ENCODE peak calls at places on chromosomes 1 and 21, in ten cellular contexts. G is astrocyte of the cerebellum, J is cardiac fibroblast, M is brain microvascular endothelial cell, R is BE2C, W is bronchial epithelial cell, K is HL-60, N is Caco-2, I is IMR-90, D is astrocyte of the spinal cord. T is an unnamed sample.

GRCh38 chr1:224042557-224043118 is 71.3 kb upstream of the FBXO28 start:
- DNase-seq in N (no peak), G (no peak), M (no peak), J (no peak), I (peak), D (no peak), R (no peak), W (no peak), K (no peak), T (no peak)

GRCh38 chr1:55314740-55315139 is 99.6 kb upstream of the USP24 start:
- DNase-seq in W (peak), M (no peak), K (no peak), N (no peak), D (no peak), I (no peak), R (no peak), G (no peak), J (no peak), T (no peak)

GRCh38 chr1:93681549-93682412 is at the start of gene BCAR3:
- DNase-seq in M (peak), W (peak), N (peak), I (peak), D (peak), K (no peak), R (peak), J (peak), G (no peak), T (peak)

GRCh38 chr1:2272686-2273400 is 44.7 kb downstream of the SKI start:
- DNase-seq in J (no peak), N (no peak), D (no peak), R (peak), I (no peak), W (no peak), G (no peak), K (no peak), M (no peak), T (no peak)

GRCh38 chr1:25037174-25038074 is 107.3 kb upstream of the RUNX3 start:
- DNase-seq in R (peak), D (peak), I (peak), J (peak), N (peak), W (peak), M (peak), K (peak), G (no peak), T (no peak)

GRCh38 chr21:39523398-39523797 is 71.6 kb downstream of the SH3BGR start:
- DNase-seq in D (no peak), J (no peak), R (no peak), M (no peak), K (no peak), G (no peak), I (no peak), N (no peak), W (no peak), T (no peak)

GRCh38 chr1:72034827-72035226 is 247.5 kb downstream of the NEGR1 start:
- DNase-seq in W (no peak), R (no peak), G (no peak), I (no peak), J (no peak), K (no peak), M (no peak), N (no peak), D (no peak), T (no peak)

GRCh38 chr1:156796340-156797097 is 20.1 kb downstream of the SH2D2A start:
- DNase-seq in G (no peak), K (no peak), D (no peak), I (no peak), R (no peak), N (no peak), W (no peak), J (no peak), M (no peak), T (no peak)

GRCh38 chr1:223363057-223363855 is 720 bp downstream of the SUSD4 start:
- DNase-seq in D (peak), W (no peak), I (peak), M (no peak), J (peak), G (peak), N (peak), R (peak), K (no peak), T (peak)

GRCh38 chr1:16236091-16236494 is 890 bp downstream of the CPLANE2 start:
- DNase-seq in D (peak), J (peak), R (peak), K (no peak), N (peak), G (no peak), M (no peak), I (peak), W (peak), T (no peak)

GRCh38 chr21:38295997-38296764 is 39.4 kb downstream of the KCNJ15 start:
- DNase-seq in I (peak), M (no peak), N (no peak), J (peak), R (no peak), G (no peak), W (no peak), D (no peak), K (no peak), T (no peak)

GRCh38 chr21:29318354-29318753 is 19.6 kb downstream of the BACH1 start:
- DNase-seq in I (peak), D (no peak), M (no peak), G (no peak), K (no peak), R (no peak), N (no peak), J (peak), W (no peak), T (no peak)

GRCh38 chr1:42923367-42924248 is 35.1 kb downstream of the SLC2A1 start:
- DNase-seq in D (no peak), K (no peak), M (no peak), I (no peak), J (no peak), R (no peak), W (no peak), N (no peak), G (no peak), T (no peak)

GRCh38 chr1:54180666-54181360 is 19.0 kb downstream of the CYB5RL start:
- DNase-seq in G (no peak), M (no peak), J (no peak), W (no peak), D (no peak), K (no peak), N (no peak), R (no peak), I (no peak), T (no peak)

GRCh38 chr21:16841917-16842316 is 670.9 kb upstream of the CXADR start:
- DNase-seq in I (no peak), R (peak), N (no peak), M (no peak), G (no peak), K (no peak), J (no peak), W (no peak), D (no peak), T (no peak)

GRCh38 chr1:216682694-216683243 is 40.5 kb downstream of the ESRRG start:
- DNase-seq in M (no peak), J (no peak), N (no peak), G (no peak), W (no peak), K (no peak), I (no peak), D (no peak), R (no peak), T (no peak)

GRCh38 chr1:175514309-175515001 is 228.9 kb downstream of the TNR start:
- DNase-seq in W (no peak), G (peak), K (no peak), R (no peak), M (no peak), I (no peak), J (no peak), N (no peak), D (peak), T (no peak)

GRCh38 chr1:104574619-104575018 is 824.9 kb downstream of the AMY1C start:
- DNase-seq in I (no peak), N (no peak), W (no peak), G (no peak), M (no peak), R (no peak), D (no peak), J (no peak), K (no peak), T (no peak)

DNA sequence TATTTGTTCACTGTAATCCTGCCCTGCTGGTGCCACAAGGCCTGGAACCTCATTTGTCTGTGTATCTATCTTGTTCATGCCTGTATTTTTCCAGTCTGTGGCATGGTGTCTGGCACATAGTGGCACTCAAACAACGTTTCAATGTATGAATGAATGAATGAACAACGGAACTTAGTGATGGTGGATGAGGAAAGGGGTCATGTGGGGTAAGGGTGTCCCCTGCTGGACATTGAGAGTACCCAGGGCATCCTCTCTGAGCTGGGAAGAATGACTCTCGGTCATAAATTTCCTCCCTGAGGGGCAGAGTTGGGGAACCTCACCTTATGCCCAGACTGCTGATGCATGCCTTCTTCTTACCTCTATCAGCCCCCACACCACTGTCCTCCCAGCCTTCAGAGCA is 18.9 kb upstream of the ZNF683 start:
- DNase-seq in M (peak), G (peak), K (peak), D (peak), R (no peak), N (peak), J (peak), W (peak), I (peak), T (no peak)
- TF ChIP-seq CTCF in M (peak), G (peak), K (peak), D (peak), R (peak), N (peak), J (peak), W (peak), I (peak), T (peak)

GRCh38 chr1:91706140-91706957 is 179.6 kb downstream of the TGFBR3 start:
- DNase-seq in D (no peak), G (no peak), I (no peak), J (no peak), K (no peak), W (no peak), R (no peak), N (no peak), M (no peak), T (no peak)
- H3K4me3 ChIP-seq in D (no peak), G (no peak), I (no peak), J (no peak), K (no peak), W (no peak), R (no peak), N (no peak), M (no peak), T (no peak)

DNA sequence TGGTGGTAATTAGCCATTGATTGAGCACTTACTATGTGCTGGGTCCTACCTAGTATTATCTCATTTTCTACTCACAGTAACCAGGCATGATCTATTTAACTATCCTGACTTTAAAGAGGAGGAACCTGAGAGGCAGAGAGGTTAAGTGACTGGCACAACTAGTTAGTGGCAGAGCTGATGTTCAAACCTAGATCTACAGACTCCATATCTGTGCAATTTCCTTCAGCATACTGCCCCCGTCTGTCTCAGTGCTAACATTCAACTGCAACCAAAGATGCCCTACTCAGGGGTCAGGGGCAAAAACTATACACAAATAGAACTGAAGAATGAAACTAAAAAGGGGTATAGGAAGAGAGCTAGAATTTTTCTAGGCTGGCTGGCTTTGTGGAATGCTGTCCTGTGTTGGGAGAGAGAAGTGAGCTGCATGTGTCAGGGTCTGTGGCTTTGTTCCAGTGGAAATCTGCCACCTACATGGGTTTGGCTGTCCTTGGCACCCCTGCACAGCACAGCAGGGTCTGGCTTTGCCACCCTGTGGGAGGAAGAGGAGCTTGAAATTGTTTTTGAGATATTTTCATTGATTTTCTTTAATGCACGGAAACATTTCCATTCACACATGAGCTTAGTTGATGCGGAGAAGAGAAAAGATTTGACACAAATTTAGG is 368.5 kb downstream of the RPS6KC1 start:
- DNase-seq in R (no peak), N (peak), M (no peak), K (no peak), I (no peak), G (no peak), D (no peak), J (no peak), W (no peak), T (no peak)
- TF ChIP-seq CTCF in R (no peak), N (no peak), M (no peak), K (no peak), I (peak), G (no peak), D (no peak), J (no peak), W (no peak), T (no peak)

GRCh38 chr1:165235777-165236285 is 120.7 kb downstream of the LMX1A start:
- DNase-seq in N (no peak), G (no peak), W (no peak), D (no peak), I (no peak), J (no peak), R (no peak), K (no peak), M (no peak), T (no peak)
- H3K4me3 ChIP-seq in N (peak), G (peak), W (no peak), D (no peak), I (no peak), J (no peak), R (peak), K (no peak), M (no peak), T (no peak)

DNA sequence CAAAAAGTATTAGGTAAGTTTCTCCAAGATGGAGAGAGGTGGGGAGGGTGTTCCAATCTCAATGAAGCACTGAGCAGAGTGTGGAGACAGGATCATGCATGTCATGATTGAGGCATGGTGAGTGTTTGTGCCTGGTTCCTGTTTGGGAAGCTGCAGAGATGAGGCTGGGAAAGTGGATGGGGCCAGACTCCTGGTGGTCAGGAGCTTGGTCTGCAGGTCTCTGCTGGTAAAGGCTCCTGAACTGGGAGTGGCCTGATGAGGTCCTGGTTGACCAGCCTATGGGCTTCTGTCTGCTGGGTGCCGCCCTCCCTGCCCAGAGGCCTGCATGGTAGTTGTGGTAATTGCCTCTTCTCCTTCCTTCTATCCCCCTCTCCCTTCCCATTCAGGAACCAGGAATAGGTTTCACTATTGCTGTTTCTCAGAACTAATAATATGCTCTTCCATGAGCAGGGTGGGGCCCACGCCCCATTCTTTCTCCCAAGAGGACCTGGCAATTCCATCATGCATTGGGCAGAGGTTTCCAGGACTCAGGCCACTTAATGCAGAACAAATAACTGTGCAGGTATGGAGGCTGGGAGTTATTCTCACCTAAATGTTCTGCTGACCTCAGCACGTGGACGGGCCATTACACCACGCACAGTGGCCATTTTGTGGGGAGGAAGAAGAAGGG is 24.5 kb downstream of the PROK1 start:
- DNase-seq in M (no peak), K (no peak), I (no peak), D (no peak), G (no peak), J (no peak), N (peak), R (peak), W (peak), T (no peak)
- TF ChIP-seq CTCF in M (no peak), K (no peak), I (no peak), D (no peak), G (no peak), J (no peak), N (no peak), R (peak), W (peak), T (no peak)

GRCh38 chr21:25565272-25566199 is 41.7 kb downstream of the MRPL39 start:
- DNase-seq in G (no peak), M (no peak), K (no peak), D (no peak), N (no peak), J (no peak), I (no peak), R (no peak), W (no peak), T (no peak)

GRCh38 chr21:25566645-25567044 is 40.6 kb downstream of the MRPL39 start:
- DNase-seq in J (no peak), W (no peak), K (no peak), D (no peak), R (no peak), N (no peak), M (no peak), G (no peak), I (no peak), T (no peak)

GRCh38 chr21:25562660-25563059 is 44.6 kb downstream of the MRPL39 start:
- DNase-seq in M (no peak), D (peak), N (no peak), W (no peak), J (no peak), I (no peak), G (no peak), R (no peak), K (no peak), T (no peak)

GRCh38 chr21:25563399-25564116 is 43.7 kb downstream of the MRPL39 start:
- DNase-seq in D (peak), K (no peak), G (no peak), R (no peak), W (no peak), I (no peak), N (no peak), J (no peak), M (no peak), T (no peak)

GRCh38 chr21:25564349-25564948 is 42.8 kb downstream of the MRPL39 start:
- DNase-seq in K (no peak), D (no peak), I (no peak), G (no peak), W (no peak), R (no peak), N (no peak), J (no peak), M (no peak), T (no peak)
- H3K4me3 ChIP-seq in K (no peak), D (no peak), I (no peak), G (no peak), W (no peak), R (no peak), N (no peak), J (no peak), M (no peak), T (peak)